ENCODE peak calls at places on chromosomes 2 and 18, in seven cellular contexts. One of them, this sample, is unnamed.

GRCh38 chr2:154794328-154794870 is 95.9 kb downstream of the KCNJ3 start:
- DNase-seq in effector memory CD4-positive, alpha-beta T cell: no peak
- DNase-seq in endodermal cell: no peak
- DNase-seq in IMR-90: no peak
- DNase-seq in SK-N-SH: no peak
- DNase-seq in transverse colon: no peak
- DNase-seq in iPS DF 6.9: no peak
- DNase-seq in this sample: no peak

GRCh38 chr2:97658691-97659157 is 5.1 kb downstream of the ACTR1B start:
- DNase-seq in effector memory CD4-positive, alpha-beta T cell: no peak
- DNase-seq in endodermal cell: no peak
- DNase-seq in IMR-90: no peak
- DNase-seq in SK-N-SH: no peak
- DNase-seq in transverse colon: no peak
- DNase-seq in iPS DF 6.9: no peak
- DNase-seq in this sample: no peak

GRCh38 chr2:233338046-233338445 is 16.2 kb upstream of the DGKD start:
- DNase-seq in effector memory CD4-positive, alpha-beta T cell: no peak
- DNase-seq in endodermal cell: no peak
- DNase-seq in IMR-90: no peak
- DNase-seq in SK-N-SH: peak; percentile 63
- DNase-seq in transverse colon: no peak
- DNase-seq in iPS DF 6.9: no peak
- DNase-seq in this sample: no peak

GRCh38 chr2:217798191-217798590 is 204.6 kb downstream of the TNS1 start:
- DNase-seq in effector memory CD4-positive, alpha-beta T cell: no peak
- DNase-seq in endodermal cell: peak; percentile 6
- DNase-seq in IMR-90: no peak
- DNase-seq in SK-N-SH: no peak
- DNase-seq in transverse colon: no peak
- DNase-seq in iPS DF 6.9: no peak
- DNase-seq in this sample: no peak

GRCh38 chr2:110149330-110150220 is 34.0 kb upstream of the MALL start:
- DNase-seq in effector memory CD4-positive, alpha-beta T cell: no peak
- DNase-seq in endodermal cell: no peak
- DNase-seq in IMR-90: peak; percentile 94
- DNase-seq in SK-N-SH: no peak
- DNase-seq in transverse colon: no peak
- DNase-seq in iPS DF 6.9: no peak
- DNase-seq in this sample: no peak

GRCh38 chr2:64985457-64985856 is 3.7 kb upstream of the SLC1A4 start:
- DNase-seq in effector memory CD4-positive, alpha-beta T cell: no peak
- DNase-seq in endodermal cell: no peak
- DNase-seq in IMR-90: no peak
- DNase-seq in SK-N-SH: no peak
- DNase-seq in transverse colon: no peak
- DNase-seq in iPS DF 6.9: no peak
- DNase-seq in this sample: no peak

GRCh38 chr18:21958707-21959457 is 210.5 kb upstream of the GATA6 start:
- DNase-seq in effector memory CD4-positive, alpha-beta T cell: no peak
- DNase-seq in endodermal cell: no peak
- DNase-seq in IMR-90: no peak
- DNase-seq in SK-N-SH: no peak
- DNase-seq in transverse colon: no peak
- DNase-seq in iPS DF 6.9: no peak
- DNase-seq in this sample: no peak

GRCh38 chr2:42569883-42570282 is 1.5 kb downstream of the MTA3 start:
- DNase-seq in effector memory CD4-positive, alpha-beta T cell: no peak
- DNase-seq in endodermal cell: no peak
- DNase-seq in IMR-90: no peak
- DNase-seq in SK-N-SH: peak; percentile 60
- DNase-seq in transverse colon: no peak
- DNase-seq in iPS DF 6.9: no peak
- DNase-seq in this sample: no peak

GRCh38 chr2:25401307-25402021 is 59.7 kb upstream of the DNMT3A start:
- DNase-seq in effector memory CD4-positive, alpha-beta T cell: no peak
- DNase-seq in endodermal cell: no peak
- DNase-seq in IMR-90: no peak
- DNase-seq in SK-N-SH: no peak
- DNase-seq in transverse colon: no peak
- DNase-seq in iPS DF 6.9: no peak
- DNase-seq in this sample: no peak

GRCh38 chr2:15650616-15651366 is 59.1 kb downstream of the DDX1 start:
- DNase-seq in effector memory CD4-positive, alpha-beta T cell: no peak
- DNase-seq in endodermal cell: no peak
- DNase-seq in IMR-90: no peak
- DNase-seq in SK-N-SH: no peak
- DNase-seq in transverse colon: no peak
- DNase-seq in iPS DF 6.9: no peak
- DNase-seq in this sample: no peak

GRCh38 chr2:66443183-66443976 is 8.5 kb downstream of the MEIS1 start:
- DNase-seq in effector memory CD4-positive, alpha-beta T cell: no peak
- DNase-seq in endodermal cell: no peak
- DNase-seq in IMR-90: no peak
- DNase-seq in SK-N-SH: no peak
- DNase-seq in transverse colon: no peak
- DNase-seq in iPS DF 6.9: no peak
- DNase-seq in this sample: no peak

GRCh38 chr2:207950063-207950760 is 75.1 kb downstream of the PLEKHM3 start:
- DNase-seq in effector memory CD4-positive, alpha-beta T cell: no peak
- DNase-seq in endodermal cell: no peak
- DNase-seq in IMR-90: no peak
- DNase-seq in SK-N-SH: no peak
- DNase-seq in transverse colon: no peak
- DNase-seq in iPS DF 6.9: no peak
- DNase-seq in this sample: no peak

GRCh38 chr2:197279997-197280756 is 30.4 kb downstream of the ANKRD44 start:
- DNase-seq in effector memory CD4-positive, alpha-beta T cell: no peak
- DNase-seq in endodermal cell: no peak
- DNase-seq in IMR-90: peak; percentile 39
- DNase-seq in SK-N-SH: peak; percentile 38
- DNase-seq in transverse colon: no peak
- DNase-seq in iPS DF 6.9: no peak
- DNase-seq in this sample: no peak

GRCh38 chr2:201698588-201699226 is at the start of gene MPP4:
- DNase-seq in effector memory CD4-positive, alpha-beta T cell: no peak
- DNase-seq in endodermal cell: no peak
- DNase-seq in IMR-90: peak; percentile 46
- DNase-seq in SK-N-SH: peak; percentile 12
- DNase-seq in transverse colon: no peak
- DNase-seq in iPS DF 6.9: no peak
- DNase-seq in this sample: no peak

DNA sequence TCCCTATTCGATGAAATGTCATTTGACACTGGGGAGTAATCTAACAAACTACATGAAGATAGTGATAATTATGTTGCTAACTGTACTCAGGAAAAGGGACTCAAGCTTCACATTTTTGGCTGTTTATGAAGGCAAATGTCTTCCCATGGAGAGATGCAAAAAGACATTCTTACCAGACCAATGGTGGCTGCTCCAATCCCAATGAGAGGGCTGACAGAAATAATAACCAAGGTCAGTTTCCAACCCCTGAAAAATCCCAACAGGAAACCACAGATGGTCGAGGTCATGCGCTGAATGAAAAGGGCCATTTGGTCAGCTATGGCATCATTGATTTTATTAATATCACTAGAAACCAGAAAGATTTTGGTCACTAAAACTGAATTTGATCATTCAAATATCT is 37.6 kb downstream of the ABCB11 start:
- DNase-seq in effector memory CD4-positive, alpha-beta T cell: no peak
- DNase-seq in endodermal cell: no peak
- DNase-seq in IMR-90: no peak
- DNase-seq in SK-N-SH: no peak
- DNase-seq in transverse colon: no peak
- DNase-seq in iPS DF 6.9: no peak
- DNase-seq in this sample: no peak
- H3K27ac ChIP-seq in effector memory CD4-positive, alpha-beta T cell: no peak overlapping the region
- H3K27ac ChIP-seq in endodermal cell: no peak overlapping the region
- H3K27ac ChIP-seq in IMR-90: no peak overlapping the region
- H3K27ac ChIP-seq in SK-N-SH: no peak overlapping the region
- H3K27ac ChIP-seq in transverse colon: no peak overlapping the region
- H3K27ac ChIP-seq in iPS DF 6.9: no peak overlapping the region
- H3K27ac ChIP-seq in this sample: no peak overlapping the region

GRCh38 chr18:10055125-10055750 is 141.4 kb downstream of the VAPA start:
- DNase-seq in effector memory CD4-positive, alpha-beta T cell: no peak
- DNase-seq in endodermal cell: no peak
- DNase-seq in IMR-90: no peak
- DNase-seq in SK-N-SH: no peak
- DNase-seq in transverse colon: no peak
- DNase-seq in iPS DF 6.9: no peak
- DNase-seq in this sample: no peak

GRCh38 chr18:10052871-10053270 is 139.1 kb downstream of the VAPA start:
- DNase-seq in effector memory CD4-positive, alpha-beta T cell: no peak
- DNase-seq in endodermal cell: no peak
- DNase-seq in IMR-90: no peak
- DNase-seq in SK-N-SH: no peak
- DNase-seq in transverse colon: no peak
- DNase-seq in iPS DF 6.9: no peak
- DNase-seq in this sample: no peak

GRCh38 chr18:10054366-10054765 is 140.6 kb downstream of the VAPA start:
- DNase-seq in effector memory CD4-positive, alpha-beta T cell: no peak
- DNase-seq in endodermal cell: peak; percentile 59
- DNase-seq in IMR-90: no peak
- DNase-seq in SK-N-SH: no peak
- DNase-seq in transverse colon: no peak
- DNase-seq in iPS DF 6.9: no peak
- DNase-seq in this sample: no peak

GRCh38 chr18:10051877-10052631 is 138.2 kb downstream of the VAPA start:
- DNase-seq in effector memory CD4-positive, alpha-beta T cell: no peak
- DNase-seq in endodermal cell: no peak
- DNase-seq in IMR-90: peak; percentile 99
- DNase-seq in SK-N-SH: no peak
- DNase-seq in transverse colon: peak; percentile 54
- DNase-seq in iPS DF 6.9: no peak
- DNase-seq in this sample: no peak

DNA sequence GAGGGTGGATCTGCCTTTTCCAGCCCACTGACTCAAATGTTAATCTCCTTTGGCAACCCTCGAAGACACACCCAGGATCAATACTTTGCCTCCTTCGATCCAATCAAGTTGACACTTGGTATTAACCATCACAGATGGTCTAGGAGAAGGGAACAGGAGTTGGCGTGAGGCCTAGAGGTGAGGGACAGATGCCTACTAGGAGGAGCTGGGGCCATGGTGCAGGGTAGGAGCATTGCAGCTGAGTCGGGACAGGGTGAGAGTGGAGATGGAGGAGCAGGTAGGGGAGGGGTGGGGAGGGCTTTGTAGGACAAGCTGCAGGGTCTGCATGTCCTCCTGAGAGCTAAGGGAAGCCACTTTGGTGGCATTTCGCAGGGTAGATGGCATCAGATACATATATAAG is 140.0 kb downstream of the VAPA start:
- DNase-seq in effector memory CD4-positive, alpha-beta T cell: no peak
- DNase-seq in endodermal cell: no peak
- DNase-seq in IMR-90: no peak
- DNase-seq in SK-N-SH: no peak
- DNase-seq in transverse colon: no peak
- DNase-seq in iPS DF 6.9: no peak
- DNase-seq in this sample: no peak
- H3K4me1 ChIP-seq in effector memory CD4-positive, alpha-beta T cell: no peaks in the 10 kb centered on the region
- H3K4me1 ChIP-seq in endodermal cell: peaks cover 7% of the 10 kb centered on the region
- H3K4me1 ChIP-seq in IMR-90: peaks cover 39% of the 10 kb centered on the region
- H3K4me1 ChIP-seq in SK-N-SH: peaks cover 19% of the 10 kb centered on the region
- H3K4me1 ChIP-seq in transverse colon: no peaks in the 10 kb centered on the region
- H3K4me1 ChIP-seq in iPS DF 6.9: no peaks in the 10 kb centered on the region
- H3K4me1 ChIP-seq in this sample: no peaks in the 10 kb centered on the region

DNA sequence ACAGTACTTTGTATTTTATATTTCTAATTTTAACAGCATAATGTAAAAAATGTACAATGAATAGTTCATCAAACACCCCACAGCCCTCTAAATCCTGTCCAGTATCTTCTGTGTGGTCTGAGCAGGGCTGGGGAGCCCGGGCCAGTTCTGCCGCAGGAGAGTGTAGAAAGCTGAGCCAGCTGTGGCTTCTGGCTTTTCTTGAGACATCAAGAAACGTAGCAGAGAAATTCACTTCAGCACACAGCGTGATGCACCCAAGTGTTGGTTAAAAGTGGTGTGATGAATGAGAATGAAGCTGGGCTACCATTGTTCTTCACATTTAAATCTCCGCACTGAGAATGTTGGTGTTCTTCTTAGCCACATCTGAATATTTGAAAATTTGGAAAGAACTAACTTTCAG is 23.6 kb upstream of the TMEM87B start:
- DNase-seq in effector memory CD4-positive, alpha-beta T cell: no peak
- DNase-seq in endodermal cell: peak; percentile 77
- DNase-seq in IMR-90: no peak
- DNase-seq in SK-N-SH: no peak
- DNase-seq in transverse colon: no peak
- DNase-seq in iPS DF 6.9: no peak
- DNase-seq in this sample: peak; percentile 14
- H3K4me3 ChIP-seq in effector memory CD4-positive, alpha-beta T cell: no peak overlapping the region
- H3K4me3 ChIP-seq in endodermal cell: no peak overlapping the region
- H3K4me3 ChIP-seq in IMR-90: no peak overlapping the region
- H3K4me3 ChIP-seq in SK-N-SH: no peak overlapping the region
- H3K4me3 ChIP-seq in transverse colon: no peak overlapping the region
- H3K4me3 ChIP-seq in iPS DF 6.9: no peak overlapping the region
- H3K4me3 ChIP-seq in this sample: no peak overlapping the region

GRCh38 chr2:101187131-101187530 is 35.9 kb upstream of the TBC1D8 start:
- DNase-seq in effector memory CD4-positive, alpha-beta T cell: no peak
- DNase-seq in endodermal cell: no peak
- DNase-seq in IMR-90: no peak
- DNase-seq in SK-N-SH: no peak
- DNase-seq in transverse colon: no peak
- DNase-seq in iPS DF 6.9: no peak
- DNase-seq in this sample: no peak

GRCh38 chr2:101190753-101191516 is 39.8 kb upstream of the TBC1D8 start:
- DNase-seq in effector memory CD4-positive, alpha-beta T cell: no peak
- DNase-seq in endodermal cell: no peak
- DNase-seq in IMR-90: no peak
- DNase-seq in SK-N-SH: no peak
- DNase-seq in transverse colon: no peak
- DNase-seq in iPS DF 6.9: no peak
- DNase-seq in this sample: no peak

GRCh38 chr2:101185085-101185484 is 33.9 kb upstream of the TBC1D8 start:
- DNase-seq in effector memory CD4-positive, alpha-beta T cell: no peak
- DNase-seq in endodermal cell: no peak
- DNase-seq in IMR-90: no peak
- DNase-seq in SK-N-SH: no peak
- DNase-seq in transverse colon: no peak
- DNase-seq in iPS DF 6.9: no peak
- DNase-seq in this sample: no peak

GRCh38 chr2:101188683-101189405 is 37.7 kb upstream of the TBC1D8 start:
- DNase-seq in effector memory CD4-positive, alpha-beta T cell: no peak
- DNase-seq in endodermal cell: peak; percentile 89
- DNase-seq in IMR-90: peak; percentile 44
- DNase-seq in SK-N-SH: peak; percentile 74
- DNase-seq in transverse colon: peak; percentile 49
- DNase-seq in iPS DF 6.9: peak; percentile 45
- DNase-seq in this sample: no peak

GRCh38 chr2:101185656-101186055 is 34.5 kb upstream of the TBC1D8 start:
- DNase-seq in effector memory CD4-positive, alpha-beta T cell: no peak
- DNase-seq in endodermal cell: no peak
- DNase-seq in IMR-90: no peak
- DNase-seq in SK-N-SH: no peak
- DNase-seq in transverse colon: no peak
- DNase-seq in iPS DF 6.9: no peak
- DNase-seq in this sample: no peak
- H3K27ac ChIP-seq in effector memory CD4-positive, alpha-beta T cell: no peak overlapping the region
- H3K27ac ChIP-seq in endodermal cell: no peak overlapping the region
- H3K27ac ChIP-seq in IMR-90: no peak overlapping the region
- H3K27ac ChIP-seq in SK-N-SH: no peak overlapping the region
- H3K27ac ChIP-seq in transverse colon: no peak overlapping the region
- H3K27ac ChIP-seq in iPS DF 6.9: no peak overlapping the region
- H3K27ac ChIP-seq in this sample: no peak overlapping the region